ENCODE peak calls at places on chromosomes 1 and 21, in seven cellular contexts. X is IMR-90, Q is neuronal stem cell, J is H9, Y is mesenchymal stem cell, U is H1, N is trophoblast cell. I is an unnamed sample.
A peak's percentile ranks its signal among the peaks of the same experiment; 100 is the strongest.

GRCh38 chr1:163035791-163036249 is 33.3 kb upstream of the RGS4 start:
- DNase-seq in X (peak; percentile 96), Q (no peak), J (no peak), Y (peak; percentile 61), U (no peak), N (peak; percentile 19), I (peak; percentile 29)

GRCh38 chr1:246198141-246198820 is 308.8 kb downstream of the SMYD3 start:
- DNase-seq in X (no peak), Q (no peak), J (no peak), Y (no peak), U (no peak), N (no peak), I (no peak)

GRCh38 chr1:6899621-6900020 is 114.4 kb downstream of the CAMTA1 start:
- DNase-seq in X (no peak), Q (no peak), J (no peak), Y (no peak), U (no peak), N (no peak), I (no peak)

GRCh38 chr1:99266731-99267130 is 2.4 kb downstream of the PLPPR4 start:
- DNase-seq in X (peak; percentile 96), Q (no peak), J (no peak), Y (peak; percentile 85), U (no peak), N (no peak), I (no peak)

GRCh38 chr1:6168947-6169586 is 11.1 kb downstream of the CHD5 start:
- DNase-seq in X (no peak), Q (no peak), J (no peak), Y (no peak), U (no peak), N (no peak), I (no peak)

GRCh38 chr1:40160806-40161124 is 422 bp upstream of the RLF start:
- DNase-seq in X (no peak), Q (no peak), J (no peak), Y (no peak), U (no peak), N (no peak), I (no peak)

GRCh38 chr1:177706977-177707376 is 262.9 kb downstream of the SEC16B start:
- DNase-seq in X (no peak), Q (no peak), J (no peak), Y (no peak), U (no peak), N (no peak), I (no peak)

GRCh38 chr1:205547932-205548827 is 43.7 kb downstream of the CDK18 start:
- DNase-seq in X (no peak), Q (no peak), J (peak; percentile 29), Y (no peak), U (no peak), N (no peak), I (peak; percentile 27)

GRCh38 chr21:46109251-46110221 is 11.6 kb downstream of the COL6A2 start:
- DNase-seq in X (no peak), Q (no peak), J (peak; percentile 23), Y (peak; percentile 14), U (no peak), N (no peak), I (no peak)

GRCh38 chr1:92877081-92877711 is 45.4 kb downstream of the RPL5 start:
- DNase-seq in X (no peak), Q (no peak), J (no peak), Y (no peak), U (no peak), N (no peak), I (no peak)

GRCh38 chr1:9233241-9233941 is 1.2 kb upstream of the H6PD start:
- DNase-seq in X (peak; percentile 66), Q (no peak), J (peak; percentile 39), Y (peak; percentile 88), U (no peak), N (peak; percentile 43), I (no peak)

GRCh38 chr1:218664385-218665170 is 319.4 kb downstream of the TGFB2 start:
- DNase-seq in X (peak; percentile 66), Q (no peak), J (no peak), Y (peak; percentile 38), U (no peak), N (peak; percentile 74), I (no peak)

GRCh38 chr1:240344918-240345317 is 253.2 kb downstream of the FMN2 start:
- DNase-seq in X (peak; percentile 61), Q (no peak), J (no peak), Y (no peak), U (no peak), N (no peak), I (no peak)

GRCh38 chr1:202575906-202576653 is 134.2 kb downstream of the SYT2 start:
- DNase-seq in X (peak; percentile 57), Q (no peak), J (no peak), Y (no peak), U (no peak), N (no peak), I (no peak)

GRCh38 chr1:76659171-76659940 is 207.9 kb upstream of the ST6GALNAC5 start:
- DNase-seq in X (no peak), Q (no peak), J (no peak), Y (no peak), U (no peak), N (no peak), I (no peak)

GRCh38 chr1:228821252-228821651 is 86.0 kb downstream of the RHOU start:
- DNase-seq in X (no peak), Q (no peak), J (no peak), Y (no peak), U (no peak), N (no peak), I (no peak)

GRCh38 chr21:32252136-32252535 is 26.7 kb downstream of the MIS18A start:
- DNase-seq in X (no peak), Q (no peak), J (no peak), Y (no peak), U (no peak), N (no peak), I (no peak)

GRCh38 chr1:28136636-28137613 is 39.6 kb downstream of the PTAFR start:
- DNase-seq in X (peak; percentile 51), Q (no peak), J (no peak), Y (peak; percentile 25), U (no peak), N (no peak), I (no peak)

GRCh38 chr1:97911266-97912215 is 9.3 kb downstream of the DPYD start:
- DNase-seq in X (no peak), Q (no peak), J (no peak), Y (no peak), U (no peak), N (no peak), I (no peak)

GRCh38 chr1:154407866-154408777 is 3.0 kb downstream of the IL6R start:
- DNase-seq in X (peak; percentile 45), Q (no peak), J (no peak), Y (peak; percentile 72), U (no peak), N (no peak), I (peak; percentile 33)

GRCh38 chr1:70509996-70510876 is 99.2 kb downstream of the CTH start:
- DNase-seq in X (peak; percentile 95), Q (peak; percentile 37), J (no peak), Y (peak; percentile 95), U (no peak), N (peak; percentile 90), I (peak; percentile 79)

GRCh38 chr1:31733389-31734219 is 29.8 kb upstream of the COL16A1 start:
- DNase-seq in X (no peak), Q (no peak), J (no peak), Y (no peak), U (no peak), N (no peak), I (no peak)

GRCh38 chr1:200670215-200671118 is 760 bp upstream of the DDX59 start:
- DNase-seq in X (peak; percentile 65), Q (no peak), J (no peak), Y (no peak), U (no peak), N (peak; percentile 68), I (peak; percentile 80)

GRCh38 chr1:245398180-245398579 is 243.4 kb downstream of the KIF26B start:
- DNase-seq in X (no peak), Q (no peak), J (no peak), Y (no peak), U (no peak), N (no peak), I (no peak)

GRCh38 chr21:40840441-40840840 is 6.5 kb downstream of the DSCAM start:
- DNase-seq in X (no peak), Q (no peak), J (no peak), Y (no peak), U (no peak), N (peak; percentile 97), I (no peak)

GRCh38 chr1:162627662-162628296 is 4.5 kb upstream of the DDR2 start:
- DNase-seq in X (peak; percentile 53), Q (no peak), J (no peak), Y (no peak), U (no peak), N (peak; percentile 45), I (peak; percentile 39)

GRCh38 chr1:33502726-33503125 is 30.3 kb downstream of the ZSCAN20 start:
- DNase-seq in X (peak; percentile 49), Q (no peak), J (no peak), Y (peak; percentile 36), U (no peak), N (peak; percentile 2), I (no peak)

DNA sequence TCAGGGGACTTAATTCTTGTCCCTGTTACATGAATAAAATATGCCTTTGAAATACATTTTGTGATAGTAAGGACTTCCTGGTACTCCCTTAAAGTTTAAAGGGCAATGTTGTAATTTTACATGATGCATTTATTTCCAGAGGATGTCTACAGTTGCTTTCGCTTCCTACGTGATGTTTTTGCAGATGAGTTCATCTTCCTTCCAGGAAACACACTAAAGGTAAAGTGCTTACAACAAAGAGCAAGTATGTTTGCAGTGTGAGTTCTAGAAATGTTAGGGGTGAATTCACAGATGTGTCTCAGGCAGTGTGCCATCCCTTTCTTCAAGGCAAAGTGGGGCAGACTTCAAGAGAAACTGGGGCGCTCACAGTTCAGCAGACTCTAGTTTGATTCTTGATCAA is 31.2 kb downstream of the GNPAT start:
- DNase-seq in X (no peak), Q (no peak), J (no peak), Y (no peak), U (no peak), N (no peak), I (no peak)
- H2BK120ac ChIP-seq in X (no peak overlapping the region), Q (no peak overlapping the region), J (no peak overlapping the region), Y (no peak overlapping the region), U (no peak overlapping the region), N (no peak overlapping the region), I (no peak overlapping the region)

GRCh38 chr1:214233856-214234634 is 46.9 kb upstream of the SMYD2 start:
- DNase-seq in X (no peak), Q (no peak), J (no peak), Y (no peak), U (no peak), N (no peak), I (no peak)
- H2BK120ac ChIP-seq in X (no peak overlapping the region), Q (no peak overlapping the region), J (no peak overlapping the region), Y (no peak overlapping the region), U (no peak overlapping the region), N (no peak overlapping the region), I (no peak overlapping the region)

DNA sequence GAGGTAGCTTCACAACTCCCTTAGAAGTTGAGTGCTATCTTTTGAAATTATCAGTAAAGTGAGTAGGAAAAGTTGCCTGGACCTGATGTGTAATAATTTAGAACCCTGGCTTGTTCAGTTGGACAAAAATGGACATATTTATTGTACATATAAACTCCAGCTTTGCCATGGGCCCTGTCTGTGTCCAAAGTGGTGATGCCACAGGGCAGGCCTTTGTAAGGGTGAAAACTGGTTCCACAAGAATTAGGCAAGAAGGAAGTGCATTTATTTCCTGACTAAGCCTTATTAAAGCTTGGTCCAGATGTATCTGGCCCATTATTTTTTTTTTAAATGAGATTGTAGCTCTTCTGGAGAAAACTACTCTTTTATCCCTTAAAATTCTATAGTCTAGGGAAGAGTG is 47.9 kb downstream of the MACO1 start:
- DNase-seq in X (no peak), Q (no peak), J (no peak), Y (no peak), U (no peak), N (peak; percentile 75), I (no peak)
- H2BK120ac ChIP-seq in X (no peak overlapping the region), Q (no peak overlapping the region), J (no peak overlapping the region), Y (no peak overlapping the region), U (no peak overlapping the region), N (no peak overlapping the region), I (no peak overlapping the region)

GRCh38 chr1:150567341-150567716 is 12.1 kb downstream of the MCL1 start:
- DNase-seq in X (peak; percentile 40), Q (no peak), J (peak; percentile 31), Y (peak; percentile 78), U (no peak), N (no peak), I (no peak)
- H2BK120ac ChIP-seq in X (peak overlapping the region; percentile 83), Q (no peak overlapping the region), J (no peak overlapping the region), Y (peak overlapping the region; percentile 59), U (peak overlapping the region; percentile 96), N (peak overlapping the region; percentile 50), I (no peak overlapping the region)

I was measured in mesendoderm.